ENCODE peak calls at places on chromosome 20, in seven cellular contexts. I, M, E, O, K, W and D are unnamed samples.

GRCh38 chr20:59804347-59804746 is 129.1 kb downstream of the SYCP2 start:
- DNase-seq in I (no peak), M (no peak), E (no peak), O (no peak), K (no peak), W (peak), D (no peak)

GRCh38 chr20:63061701-63062100 is 54.9 kb upstream of the BHLHE23 start:
- DNase-seq in I (no peak), M (no peak), E (no peak), O (no peak), K (no peak), W (no peak), D (no peak)

GRCh38 chr20:58377017-58377416 is 12.0 kb upstream of the VAPB start:
- DNase-seq in I (no peak), M (no peak), E (no peak), O (no peak), K (no peak), W (no peak), D (no peak)

GRCh38 chr20:37902504-37903313 is at the start of gene VSTM2L:
- DNase-seq in I (peak), M (peak), E (peak), O (peak), K (peak), W (peak), D (no peak)

GRCh38 chr20:38550274-38550673 is 30.7 kb upstream of the ADIG start:
- DNase-seq in I (peak), M (no peak), E (no peak), O (no peak), K (no peak), W (no peak), D (no peak)

GRCh38 chr20:63481503-63481902 is 9.0 kb upstream of the KCNQ2 start:
- DNase-seq in I (no peak), M (no peak), E (no peak), O (no peak), K (no peak), W (no peak), D (no peak)

GRCh38 chr20:32823737-32824588 is 4.2 kb downstream of the MAPRE1 start:
- DNase-seq in I (no peak), M (no peak), E (peak), O (no peak), K (no peak), W (no peak), D (no peak)

GRCh38 chr20:46058656-46059281 is 29.8 kb downstream of the SLC12A5 start:
- DNase-seq in I (peak), M (peak), E (no peak), O (no peak), K (no peak), W (no peak), D (no peak)

GRCh38 chr20:32483351-32484220 is 101.5 kb downstream of the NOL4L start:
- DNase-seq in I (peak), M (peak), E (peak), O (peak), K (no peak), W (peak), D (no peak)

GRCh38 chr20:57647933-57648785 is 27.9 kb upstream of the ZBP1 start:
- DNase-seq in I (no peak), M (no peak), E (no peak), O (no peak), K (no peak), W (no peak), D (no peak)

GRCh38 chr20:37007898-37008649 is 56.6 kb upstream of the SAMHD1 start:
- DNase-seq in I (no peak), M (peak), E (peak), O (peak), K (no peak), W (no peak), D (no peak)

GRCh38 chr20:25215521-25215920 is 20.0 kb downstream of the ENTPD6 start:
- DNase-seq in I (no peak), M (no peak), E (no peak), O (no peak), K (no peak), W (no peak), D (no peak)

GRCh38 chr20:8722277-8722928 is 346.5 kb upstream of the PLCB4 start:
- DNase-seq in I (peak), M (peak), E (peak), O (peak), K (no peak), W (no peak), D (no peak)

GRCh38 chr20:62587757-62588402 is 54.4 kb upstream of the SLCO4A1 start:
- DNase-seq in I (peak), M (peak), E (peak), O (no peak), K (no peak), W (no peak), D (no peak)

GRCh38 chr20:32534661-32535240 is 50.4 kb downstream of the NOL4L start:
- DNase-seq in I (no peak), M (no peak), E (no peak), O (no peak), K (no peak), W (no peak), D (no peak)

GRCh38 chr20:8568068-8568467 is 436.0 kb downstream of the PLCB1 start:
- DNase-seq in I (no peak), M (no peak), E (peak), O (no peak), K (no peak), W (no peak), D (no peak)

GRCh38 chr20:37880726-37881591 is 22.0 kb upstream of the VSTM2L start:
- DNase-seq in I (no peak), M (peak), E (no peak), O (no peak), K (no peak), W (peak), D (no peak)

GRCh38 chr20:33042983-33043730 is 10.5 kb upstream of the BPIFB3 start:
- DNase-seq in I (no peak), M (no peak), E (no peak), O (no peak), K (no peak), W (no peak), D (no peak)

GRCh38 chr20:34302312-34302722 is 838 bp downstream of the AHCY start:
- DNase-seq in I (peak), M (no peak), E (peak), O (no peak), K (no peak), W (no peak), D (no peak)
- TF ChIP-seq CTCF in I (peak), M (peak), E (peak), O (no peak), K (no peak), W (no peak), D (no peak)

GRCh38 chr20:4812216-4812615 is 90.5 kb downstream of the PRND start:
- DNase-seq in I (no peak), M (no peak), E (no peak), O (no peak), K (no peak), W (no peak), D (no peak)

GRCh38 chr20:4812641-4813075 is 90.9 kb downstream of the PRND start:
- DNase-seq in I (no peak), M (no peak), E (no peak), O (no peak), K (no peak), W (no peak), D (no peak)

GRCh38 chr20:4813839-4814695 is 92.4 kb downstream of the PRND start:
- DNase-seq in I (no peak), M (no peak), E (no peak), O (no peak), K (no peak), W (no peak), D (peak)

GRCh38 chr20:4814696-4815252 is 93.1 kb downstream of the PRND start:
- DNase-seq in I (no peak), M (no peak), E (no peak), O (no peak), K (peak), W (no peak), D (no peak)

DNA sequence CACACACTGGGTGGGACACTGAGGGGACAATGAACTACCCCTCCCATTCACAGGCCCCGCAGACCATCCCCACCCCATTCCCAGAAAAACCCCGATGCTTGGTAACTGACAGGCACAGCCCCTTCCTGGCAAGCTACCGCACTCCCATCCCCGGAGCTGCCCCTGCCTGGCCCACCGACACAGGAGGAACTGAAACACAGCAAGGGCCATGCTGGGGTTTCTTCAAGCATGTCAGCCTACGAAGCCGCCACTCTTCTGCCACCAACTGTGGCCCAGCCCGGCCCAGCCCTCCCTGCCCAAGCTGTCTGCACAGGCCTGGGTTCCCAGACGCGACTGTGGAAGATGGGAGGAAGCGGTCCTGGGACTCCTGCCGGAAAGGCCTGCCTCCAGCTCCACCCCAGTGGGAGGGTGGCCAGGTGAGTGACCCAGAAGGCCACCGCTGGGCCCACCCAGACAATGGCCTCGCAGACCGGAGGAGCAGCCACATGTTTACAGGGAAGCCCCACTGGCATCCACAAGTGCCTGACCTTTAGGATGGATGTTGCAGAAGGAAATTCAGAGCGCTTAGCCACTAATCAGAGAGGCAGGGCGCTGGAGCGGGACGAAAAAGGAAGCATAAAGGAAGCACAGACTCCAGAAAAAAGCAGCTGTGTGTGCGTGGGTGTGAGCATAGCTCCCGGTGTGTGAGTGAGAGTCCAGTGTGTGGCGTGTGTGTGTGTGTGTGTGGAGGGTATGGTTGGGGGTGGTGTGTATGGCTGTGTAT is 91.5 kb downstream of the PRND start:
- DNase-seq in I (no peak), M (no peak), E (no peak), O (no peak), K (peak), W (no peak), D (no peak)
- H3K4me3 ChIP-seq in I (no peak), M (no peak), E (no peak), O (no peak), K (peak), W (no peak), D (peak)

GRCh38 chr20:6140947-6141346 is 18.1 kb upstream of the FERMT1 start:
- DNase-seq in I (peak), M (no peak), E (no peak), O (peak), K (no peak), W (no peak), D (no peak)
- TF ChIP-seq CTCF in I (peak), M (peak), E (no peak), O (no peak), K (peak), W (no peak), D (peak)

GRCh38 chr20:54122189-54122588 is 51.6 kb downstream of the CYP24A1 start:
- DNase-seq in I (no peak), M (no peak), E (peak), O (peak), K (no peak), W (no peak), D (no peak)
- H3K4me3 ChIP-seq in I (no peak), M (no peak), E (no peak), O (no peak), K (no peak), W (no peak), D (no peak)

GRCh38 chr20:52959125-52959524 is 13.0 kb upstream of the TSHZ2 start:
- DNase-seq in I (peak), M (no peak), E (no peak), O (peak), K (no peak), W (no peak), D (no peak)
- TF ChIP-seq CTCF in I (peak), M (peak), E (no peak), O (no peak), K (no peak), W (no peak), D (peak)

DNA sequence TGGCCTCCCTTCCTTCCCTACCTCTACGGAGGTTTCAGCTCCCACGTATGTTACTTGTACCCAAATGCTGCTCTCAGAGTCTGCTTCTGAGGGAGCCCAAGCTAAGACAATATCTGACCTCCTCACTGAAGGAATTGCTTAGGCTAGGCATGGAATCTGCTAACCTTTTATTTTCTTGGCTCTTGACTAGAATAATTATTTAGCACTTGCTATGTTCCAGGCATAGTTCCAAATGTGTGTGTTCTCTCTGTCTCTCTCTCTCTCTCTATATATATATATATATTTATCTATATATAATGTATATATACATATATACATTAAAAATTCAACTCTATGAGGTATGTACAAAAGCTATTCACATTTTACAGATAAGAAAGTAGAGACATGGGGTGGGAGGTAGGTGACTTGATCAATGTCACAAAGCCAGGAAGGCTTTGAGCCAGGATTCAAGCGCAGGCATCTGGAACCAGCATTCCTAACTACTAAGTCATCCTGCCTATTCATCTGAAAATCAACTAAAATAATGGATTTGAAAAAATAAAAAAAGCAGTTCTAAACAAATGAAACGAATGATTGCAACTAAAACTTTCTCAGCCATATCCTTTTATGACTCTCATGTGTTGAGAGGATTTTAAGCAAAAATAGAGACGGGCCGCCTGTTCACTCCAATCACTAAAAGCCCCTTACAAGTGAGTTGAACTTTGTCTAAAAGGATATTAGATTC is 189.7 kb upstream of the JAG1 start:
- DNase-seq in I (no peak), M (no peak), E (peak), O (peak), K (no peak), W (no peak), D (no peak)
- H3K4me3 ChIP-seq in I (no peak), M (no peak), E (no peak), O (no peak), K (no peak), W (no peak), D (no peak)

GRCh38 chr20:14958626-14959025 is 621.2 kb upstream of the FLRT3 start:
- DNase-seq in I (no peak), M (no peak), E (no peak), O (no peak), K (no peak), W (no peak), D (no peak)

GRCh38 chr20:14957416-14957815 is 620.0 kb upstream of the FLRT3 start:
- DNase-seq in I (peak), M (no peak), E (no peak), O (no peak), K (no peak), W (no peak), D (no peak)

GRCh38 chr20:14956538-14956937 is 619.1 kb upstream of the FLRT3 start:
- DNase-seq in I (no peak), M (no peak), E (no peak), O (no peak), K (no peak), W (no peak), D (no peak)

GRCh38 chr20:14960837-14961236 is 623.4 kb upstream of the FLRT3 start:
- DNase-seq in I (no peak), M (no peak), E (no peak), O (no peak), K (no peak), W (no peak), D (no peak)

GRCh38 chr20:14959506-14960493 is 622.4 kb upstream of the FLRT3 start:
- DNase-seq in I (no peak), M (no peak), E (no peak), O (peak), K (no peak), W (no peak), D (no peak)
- TF ChIP-seq CTCF in I (no peak), M (no peak), E (no peak), O (no peak), K (no peak), W (no peak), D (no peak)

GRCh38 chr20:56630086-56630493 is 984 bp downstream of the TFAP2C start:
- DNase-seq in I (peak), M (peak), E (peak), O (peak), K (peak), W (peak), D (no peak)
- H3K4me3 ChIP-seq in I (peak), M (peak), E (peak), O (peak), K (no peak), W (peak), D (no peak)

DNA sequence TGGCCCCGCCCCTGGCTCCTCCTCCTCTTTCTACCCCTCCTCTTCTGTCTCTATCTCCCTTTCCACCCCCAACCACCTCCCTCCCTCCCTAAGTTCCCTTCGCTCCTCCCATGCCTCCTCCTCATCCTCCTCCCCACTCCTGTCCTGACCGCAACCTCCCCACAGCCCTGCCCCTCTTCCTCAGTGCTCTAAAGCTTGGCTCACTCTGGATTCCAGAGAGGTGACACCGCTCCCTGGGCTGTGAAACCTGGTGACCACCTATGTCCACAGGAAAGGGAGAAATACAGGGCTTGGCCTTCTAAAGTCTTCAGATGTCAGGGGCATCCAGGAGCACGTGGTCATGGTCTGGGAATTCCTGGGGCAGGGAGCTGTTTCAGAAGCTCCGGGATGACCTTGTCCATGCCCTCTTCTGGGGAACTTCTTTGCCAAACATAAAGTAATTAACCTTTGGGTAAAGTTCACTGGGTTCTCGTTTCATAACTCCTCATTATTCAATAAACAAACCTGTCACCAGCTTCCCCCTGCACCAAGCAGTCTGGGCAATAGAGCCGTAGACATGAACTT is 345 bp upstream of the CST5 start:
- DNase-seq in I (no peak), M (no peak), E (no peak), O (no peak), K (no peak), W (peak), D (no peak)
- TF ChIP-seq CTCF in I (no peak), M (no peak), E (no peak), O (no peak), K (no peak), W (no peak), D (no peak)